ENCODE peak calls at places on chromosomes 11 and 22, in nine cellular contexts. U is NCI-H345, N is T-helper 1 cell, Y is HAP-1, E is skeletal muscle cell, H is dermis blood vessel endothelial cell, K is lower leg skin, B is astrocyte of the spinal cord, R is hepatic stellate cell. G is an unnamed sample.

GRCh38 chr22:25143161-25144076 is 56.2 kb upstream of the CRYBB3 start:
- DNase-seq in B (no peak), E (no peak), H (peak), N (no peak), K (no peak), R (no peak), U (no peak), Y (no peak), G (no peak)

GRCh38 chr11:11155962-11156815 is 196.9 kb downstream of the CSNK2A3 start:
- DNase-seq in B (no peak), H (peak), U (no peak), N (no peak), R (no peak), K (no peak), E (no peak), Y (peak), G (peak)

GRCh38 chr11:17767914-17768313 is 33.3 kb downstream of the KCNC1 start:
- DNase-seq in B (no peak), E (no peak), U (no peak), K (no peak), Y (no peak), R (no peak), H (no peak), N (no peak), G (no peak)

GRCh38 chr11:10762185-10762584 is 11.1 kb downstream of the CTR9 start:
- DNase-seq in R (no peak), N (no peak), K (no peak), H (no peak), E (no peak), B (no peak), U (no peak), Y (no peak), G (no peak)

GRCh38 chr11:76102772-76103171 is 103.5 kb downstream of the WNT11 start:
- DNase-seq in U (no peak), N (no peak), B (no peak), R (no peak), K (no peak), E (no peak), H (peak), Y (no peak), G (no peak)

GRCh38 chr22:35678836-35679235 is 30.6 kb downstream of the APOL6 start:
- DNase-seq in K (no peak), R (no peak), Y (no peak), B (no peak), N (no peak), H (no peak), E (no peak), U (no peak), G (no peak)

GRCh38 chr11:120013325-120014250 is 124.3 kb downstream of the TRIM29 start:
- DNase-seq in N (no peak), U (no peak), R (peak), Y (peak), H (peak), B (peak), K (no peak), E (no peak), G (no peak)

GRCh38 chr11:4095509-4096230 is 1.1 kb downstream of the RRM1 start:
- DNase-seq in R (no peak), K (no peak), B (peak), H (peak), U (no peak), Y (no peak), N (no peak), E (no peak), G (no peak)

GRCh38 chr11:128323381-128323780 is 264.0 kb downstream of the ETS1 start:
- DNase-seq in N (no peak), Y (no peak), E (no peak), U (no peak), H (peak), B (no peak), R (peak), K (no peak), G (no peak)

GRCh38 chr22:29257751-29258181 is 10.0 kb downstream of the RHBDD3 start:
- DNase-seq in N (no peak), Y (no peak), H (no peak), R (no peak), K (no peak), U (no peak), B (no peak), E (no peak), G (no peak)

G was measured in T follicular helper cell.